ENCODE peak calls at places on chromosomes 3 and 15, in four cellular contexts. One of them, this sample, is unnamed.

GRCh38 chr3:170815340-170815739 is 54.7 kb downstream of the RPL22L1 start:
- DNase-seq in AG08396: no peak
- DNase-seq in DMS53: peak
- DNase-seq in amniotic stem cell: no peak
- DNase-seq in this sample: no peak

GRCh38 chr15:99454941-99455795 is 110.6 kb upstream of the MEF2A start:
- DNase-seq in AG08396: peak
- DNase-seq in DMS53: no peak
- DNase-seq in amniotic stem cell: peak
- DNase-seq in this sample: peak

GRCh38 chr3:189460511-189460910 is 170.7 kb upstream of the TP63 start:
- DNase-seq in AG08396: no peak
- DNase-seq in DMS53: no peak
- DNase-seq in amniotic stem cell: no peak
- DNase-seq in this sample: no peak

GRCh38 chr3:107767897-107768605 is 245.3 kb downstream of the BBX start:
- DNase-seq in AG08396: no peak
- DNase-seq in DMS53: no peak
- DNase-seq in amniotic stem cell: no peak
- DNase-seq in this sample: no peak

GRCh38 chr15:40958723-40959122 is 5.5 kb downstream of the CHAC1 start:
- DNase-seq in AG08396: no peak
- DNase-seq in DMS53: no peak
- DNase-seq in amniotic stem cell: no peak
- DNase-seq in this sample: no peak

GRCh38 chr3:11565072-11565471 is 78.6 kb downstream of the VGLL4 start:
- DNase-seq in AG08396: no peak
- DNase-seq in DMS53: no peak
- DNase-seq in amniotic stem cell: no peak
- DNase-seq in this sample: peak

GRCh38 chr3:45199837-45200648 is 26.0 kb downstream of the TMEM158 start:
- DNase-seq in AG08396: peak
- DNase-seq in DMS53: no peak
- DNase-seq in amniotic stem cell: no peak
- DNase-seq in this sample: no peak

GRCh38 chr3:129940086-129940485 is 34.4 kb upstream of the TRH start:
- DNase-seq in AG08396: no peak
- DNase-seq in DMS53: no peak
- DNase-seq in amniotic stem cell: no peak
- DNase-seq in this sample: no peak

GRCh38 chr15:78989701-78990248 is 44.9 kb upstream of the CTSH start:
- DNase-seq in AG08396: no peak
- DNase-seq in DMS53: no peak
- DNase-seq in amniotic stem cell: no peak
- DNase-seq in this sample: no peak

GRCh38 chr3:44442591-44443309 is 34.7 kb downstream of the ZNF445 start:
- DNase-seq in AG08396: no peak
- DNase-seq in DMS53: no peak
- DNase-seq in amniotic stem cell: no peak
- DNase-seq in this sample: no peak

GRCh38 chr15:39969871-39970270 is 36.0 kb downstream of the EIF2AK4 start:
- DNase-seq in AG08396: no peak
- DNase-seq in DMS53: no peak
- DNase-seq in amniotic stem cell: no peak
- DNase-seq in this sample: peak

GRCh38 chr3:188191460-188191859 is 37.5 kb downstream of the LPP start:
- DNase-seq in AG08396: no peak
- DNase-seq in DMS53: peak
- DNase-seq in amniotic stem cell: no peak
- DNase-seq in this sample: no peak

GRCh38 chr3:33417051-33417673 is 23.0 kb downstream of the UBP1 start:
- DNase-seq in AG08396: no peak
- DNase-seq in DMS53: no peak
- DNase-seq in amniotic stem cell: no peak
- DNase-seq in this sample: no peak

GRCh38 chr3:94417963-94418455 is 355.1 kb downstream of the NSUN3 start:
- DNase-seq in AG08396: no peak
- DNase-seq in DMS53: no peak
- DNase-seq in amniotic stem cell: no peak
- DNase-seq in this sample: no peak

GRCh38 chr3:69231929-69232437 is 109.6 kb upstream of the LMOD3 start:
- DNase-seq in AG08396: no peak
- DNase-seq in DMS53: no peak
- DNase-seq in amniotic stem cell: no peak
- DNase-seq in this sample: no peak

GRCh38 chr15:59274126-59274970 is 67.7 kb downstream of the LDHAL6B start:
- DNase-seq in AG08396: peak
- DNase-seq in DMS53: peak
- DNase-seq in amniotic stem cell: no peak
- DNase-seq in this sample: no peak

GRCh38 chr3:165895919-165896318 is 58.7 kb upstream of the BCHE start:
- DNase-seq in AG08396: no peak
- DNase-seq in DMS53: peak
- DNase-seq in amniotic stem cell: no peak
- DNase-seq in this sample: no peak

GRCh38 chr3:50303038-50303815 is at the start of gene HYAL1:
- DNase-seq in AG08396: no peak
- DNase-seq in DMS53: no peak
- DNase-seq in amniotic stem cell: no peak
- DNase-seq in this sample: peak

This sample was measured in left ventricle myocardium inferior.